ENCODE peak calls at places on chromosome 10, in eight cellular contexts. F is EH; T is NCI-H526; B is stimulated activated CD4-positive, alpha-beta T cell treated with anti-CD3 and anti-CD28 coated beads, Interleukin-15, amount 100 ng/mL, for 24 hours; E is lung; R is COR-L47; K is activated effector memory CD4-positive, alpha-beta T cell treated with Interleukin-2 at 50 U/mL for 16 hours; U is Ammon's horn. D is an unnamed sample.

GRCh38 chr10:22997102-22997501 is 69.2 kb downstream of the ARMC3 start:
- DNase-seq in E (no peak), F (peak), B (no peak), U (peak), R (no peak), T (no peak), K (no peak), D (no peak)

GRCh38 chr10:101889256-101890210 is 45.9 kb upstream of the KCNIP2 start:
- DNase-seq in T (peak), B (peak), F (peak), U (peak), R (peak), E (peak), K (peak), D (peak)

GRCh38 chr10:5512331-5512730 is 12.4 kb upstream of the CALML3 start:
- DNase-seq in B (no peak), R (no peak), T (no peak), F (no peak), E (no peak), U (no peak), K (no peak), D (no peak)

GRCh38 chr10:34524369-34525091 is 290.6 kb downstream of the PARD3 start:
- DNase-seq in U (no peak), R (no peak), E (no peak), K (no peak), F (peak), T (peak), B (no peak), D (no peak)

GRCh38 chr10:43944742-43945730 is 296.4 kb upstream of the ZNF32 start:
- DNase-seq in U (no peak), B (no peak), R (no peak), T (no peak), K (no peak), E (peak), F (no peak), D (no peak)

GRCh38 chr10:48455392-48456151 is 149.1 kb downstream of the MAPK8 start:
- DNase-seq in F (no peak), E (no peak), R (no peak), K (no peak), B (no peak), U (no peak), T (no peak), D (peak)

GRCh38 chr10:105473170-105473569 is 832.1 kb downstream of the SORCS3 start:
- DNase-seq in F (no peak), U (no peak), R (no peak), T (no peak), K (no peak), E (no peak), B (no peak), D (no peak)

GRCh38 chr10:24952701-24953349 is 419 bp upstream of the PRTFDC1 start:
- DNase-seq in T (no peak), E (no peak), B (peak), F (peak), K (peak), U (peak), R (peak), D (peak)

GRCh38 chr10:133315847-133316246 is 7.1 kb downstream of the ZNF511 start:
- DNase-seq in T (no peak), K (no peak), B (no peak), U (no peak), R (no peak), F (peak), E (no peak), D (no peak)

GRCh38 chr10:113228570-113228969 is 278.5 kb downstream of the TCF7L2 start:
- DNase-seq in E (no peak), F (peak), T (no peak), K (no peak), R (no peak), B (no peak), U (no peak), D (no peak)

GRCh38 chr10:110337906-110338305 is 33.2 kb upstream of the SMNDC1 start:
- DNase-seq in U (no peak), B (no peak), T (no peak), K (no peak), R (no peak), F (peak), E (no peak), D (no peak)

GRCh38 chr10:59098387-59098786 is 78.1 kb upstream of the PHYHIPL start:
- DNase-seq in R (no peak), K (no peak), U (no peak), E (peak), T (no peak), F (peak), B (no peak), D (no peak)

GRCh38 chr10:95336702-95337101 is 45.9 kb upstream of the PDLIM1 start:
- DNase-seq in F (no peak), U (no peak), B (no peak), T (no peak), E (no peak), R (no peak), K (no peak), D (no peak)

GRCh38 chr10:119665901-119666708 is 14.9 kb downstream of the BAG3 start:
- DNase-seq in U (no peak), B (no peak), E (no peak), R (no peak), K (no peak), F (peak), T (no peak), D (no peak)

GRCh38 chr10:90171014-90171722 is 469.8 kb downstream of the KIF20B start:
- DNase-seq in R (no peak), F (no peak), K (no peak), U (no peak), T (no peak), E (no peak), B (no peak), D (no peak)

GRCh38 chr10:79380125-79380917 is 33.1 kb downstream of the PPIF start:
- DNase-seq in R (no peak), K (no peak), U (peak), F (peak), E (no peak), T (no peak), B (no peak), D (no peak)

GRCh38 chr10:118584181-118584954 is 11.1 kb downstream of the PRLHR start:
- DNase-seq in T (no peak), F (peak), U (peak), K (no peak), R (no peak), B (no peak), E (no peak), D (no peak)

GRCh38 chr10:85979598-85979997 is 387.0 kb downstream of the GRID1 start:
- DNase-seq in E (no peak), F (no peak), R (no peak), B (no peak), T (no peak), K (no peak), U (no peak), D (no peak)

GRCh38 chr10:127556911-127557310 is 7.8 kb downstream of the NPS start:
- DNase-seq in F (peak), R (no peak), U (no peak), E (no peak), T (no peak), K (no peak), B (no peak), D (no peak)

GRCh38 chr10:35011771-35012191 is 78.4 kb downstream of the CUL2 start:
- DNase-seq in U (no peak), E (no peak), K (no peak), R (no peak), B (peak), F (no peak), T (no peak), D (peak)

GRCh38 chr10:62377966-62378365 is 3.8 kb downstream of the ZNF365 start:
- DNase-seq in B (no peak), U (no peak), F (no peak), R (no peak), E (no peak), K (no peak), T (no peak), D (no peak)

GRCh38 chr10:938954-939678 is 7.6 kb upstream of the LARP4B start:
- DNase-seq in T (no peak), F (peak), R (no peak), K (no peak), U (no peak), B (no peak), E (no peak), D (no peak)

GRCh38 chr10:69303632-69304035 is 25.3 kb downstream of the HK1 start:
- DNase-seq in R (no peak), T (no peak), K (no peak), U (no peak), E (no peak), B (peak), F (peak), D (no peak)

GRCh38 chr10:121813211-121813812 is 114.5 kb downstream of the ATE1 start:
- DNase-seq in K (no peak), F (peak), R (no peak), E (no peak), T (no peak), U (no peak), B (no peak), D (no peak)

GRCh38 chr10:59847326-59847725 is 59.0 kb downstream of the CCDC6 start:
- DNase-seq in K (no peak), T (no peak), E (no peak), F (no peak), R (no peak), B (no peak), U (no peak), D (no peak)

GRCh38 chr10:6722616-6723004 is 142.5 kb upstream of the PRKCQ start:
- DNase-seq in F (peak), T (no peak), B (peak), R (no peak), E (no peak), K (no peak), U (no peak), D (no peak)

GRCh38 chr10:50604049-50604640 is 19.6 kb downstream of the SGMS1 start:
- DNase-seq in U (no peak), T (no peak), B (no peak), K (no peak), R (no peak), E (no peak), F (peak), D (no peak)

GRCh38 chr10:52115823-52116222 is 198.3 kb upstream of the DKK1 start:
- DNase-seq in F (peak), E (no peak), U (no peak), B (no peak), K (no peak), R (no peak), T (no peak), D (no peak)